ENCODE peak calls at places on chromosomes 4 and X, in eight cellular contexts. U is sigmoid colon, W is suprapubic skin, P is tibial nerve, F is GM12878, I is A549, M is ovary, G is H1. J is an unnamed sample. For H3K4me1, the result is how much of the 10 kb centered on the place peaks cover.

GRCh38 chrX:107102980-107103379 is 15.6 kb downstream of the RBM41 start:
- DNase-seq in I (peak), M (no peak), P (no peak), G (no peak), F (no peak), U (no peak), W (no peak), J (no peak)

GRCh38 chr4:2357821-2358745 is 60.4 kb downstream of the ZFYVE28 start:
- DNase-seq in F (no peak), W (no peak), U (peak), I (no peak), P (no peak), G (no peak), M (peak), J (peak)

GRCh38 chrX:52424658-52425057 is 55.8 kb downstream of the XAGE2 start:
- DNase-seq in F (no peak), W (no peak), I (peak), P (no peak), M (no peak), G (no peak), U (no peak), J (no peak)

GRCh38 chrX:53071064-53071463 is 11.1 kb upstream of the TSPYL2 start:
- DNase-seq in F (no peak), I (no peak), M (no peak), W (peak), G (no peak), U (peak), P (no peak), J (no peak)

GRCh38 chrX:23788521-23788920 is 5.5 kb downstream of the SAT1 start:
- DNase-seq in W (no peak), M (no peak), F (no peak), U (no peak), G (no peak), P (no peak), I (peak), J (no peak)

GRCh38 chrX:19680580-19680979 is 165.3 kb upstream of the MAP3K15 start:
- DNase-seq in U (no peak), G (no peak), M (no peak), I (no peak), W (no peak), P (no peak), F (no peak), J (peak)

GRCh38 chrX:100748133-100748532 is 16.2 kb upstream of the SYTL4 start:
- DNase-seq in W (no peak), U (no peak), M (no peak), F (no peak), P (no peak), I (peak), G (no peak), J (no peak)

GRCh38 chr4:56681158-56681848 is at the start of gene HOPX:
- DNase-seq in F (peak), G (no peak), W (no peak), I (no peak), M (no peak), P (no peak), U (no peak), J (peak)

GRCh38 chrX:65690057-65690855 is 22.8 kb downstream of the MSN start:
- DNase-seq in U (peak), M (no peak), G (no peak), P (no peak), F (no peak), W (no peak), I (no peak), J (no peak)

GRCh38 chrX:118520206-118520857 is 24.7 kb downstream of the DOCK11 start:
- DNase-seq in M (no peak), U (no peak), I (no peak), F (no peak), P (no peak), W (no peak), G (no peak), J (no peak)

GRCh38 chr4:65538571-65538970 is 131.7 kb downstream of the EPHA5 start:
- DNase-seq in F (no peak), G (no peak), M (no peak), P (no peak), U (no peak), W (no peak), I (peak), J (no peak)

GRCh38 chr4:183906486-183906735 is 1.3 kb downstream of the STOX2 start:
- DNase-seq in W (no peak), M (no peak), U (no peak), P (no peak), F (no peak), G (no peak), I (no peak), J (no peak)

GRCh38 chrX:120485562-120486520 is 16.7 kb upstream of the LAMP2 start:
- DNase-seq in I (peak), G (peak), P (peak), U (peak), F (peak), M (peak), W (peak), J (peak)

GRCh38 chr4:165584916-165585315 is 206.1 kb downstream of the CPE start:
- DNase-seq in I (no peak), P (no peak), M (no peak), W (no peak), G (no peak), U (no peak), F (no peak), J (no peak)

DNA sequence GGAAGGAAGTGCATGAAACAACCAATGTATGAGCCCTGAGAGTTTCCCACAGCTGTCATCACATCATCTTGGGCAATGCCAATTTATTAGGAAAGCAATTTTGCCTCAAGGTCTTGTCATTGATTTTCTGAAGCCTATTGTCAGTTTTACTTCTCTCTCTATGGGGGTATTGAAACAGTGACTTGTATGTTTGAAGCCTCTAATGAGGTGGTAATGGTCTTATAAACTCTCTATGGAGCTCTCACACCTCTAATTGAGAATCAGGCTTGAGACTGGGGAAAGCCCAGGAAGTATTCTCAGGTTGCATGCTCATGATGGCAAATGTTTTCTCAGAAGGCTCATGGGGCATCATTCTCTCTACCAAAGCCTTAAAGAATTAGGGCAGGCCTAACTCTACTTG is 308.2 kb upstream of the EMCN start:
- DNase-seq in I (no peak), P (no peak), G (no peak), M (no peak), U (no peak), W (no peak), F (peak), J (no peak)
- H3K4me1 ChIP-seq in I (under half), P (under half), G (under half), M (under half), U (under half), W (under half), F (under half), J (under half)

GRCh38 chr4:185265942-185266341 is 56.5 kb downstream of the SNX25 start:
- DNase-seq in P (no peak), F (peak), U (no peak), W (no peak), G (no peak), I (no peak), M (no peak), J (no peak)

GRCh38 chr4:185259719-185260118 is 50.3 kb downstream of the SNX25 start:
- DNase-seq in M (no peak), W (no peak), I (no peak), F (no peak), U (no peak), G (no peak), P (no peak), J (no peak)

GRCh38 chr4:185261971-185262370 is 52.6 kb downstream of the SNX25 start:
- DNase-seq in U (no peak), M (no peak), F (no peak), I (no peak), G (no peak), W (no peak), P (no peak), J (no peak)

GRCh38 chr4:185257694-185258093 is 48.3 kb downstream of the SNX25 start:
- DNase-seq in F (no peak), P (no peak), I (no peak), M (no peak), W (no peak), U (no peak), G (no peak), J (no peak)

DNA sequence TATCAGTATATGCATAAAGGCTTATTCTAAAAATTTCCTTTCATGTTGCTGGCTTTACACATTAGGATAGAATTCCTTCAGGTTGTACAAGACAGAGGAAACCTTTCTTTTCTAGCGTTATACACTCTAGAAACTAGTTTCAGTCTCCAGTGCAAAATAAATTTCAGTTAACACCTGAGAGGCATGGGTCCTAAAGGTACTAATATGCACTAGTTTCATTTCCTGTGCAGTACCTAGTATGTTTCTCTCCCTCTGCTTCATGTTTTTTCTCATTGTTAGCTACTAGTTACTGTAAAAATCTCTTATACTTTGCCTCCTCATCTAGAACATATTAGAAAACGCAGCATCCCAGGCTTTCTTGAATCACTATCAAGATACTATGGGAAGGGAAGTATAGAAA is 54.0 kb downstream of the SNX25 start:
- DNase-seq in U (no peak), M (no peak), G (no peak), W (no peak), I (no peak), F (no peak), P (no peak), J (no peak)
- H3K4me3 ChIP-seq in U (no peak), M (no peak), G (no peak), W (no peak), I (no peak), F (no peak), P (no peak), J (no peak)

GRCh38 chrX:7318661-7319060 is 170.7 kb upstream of the PUDP start:
- DNase-seq in W (no peak), U (no peak), M (no peak), F (no peak), P (no peak), G (no peak), I (peak), J (no peak)

GRCh38 chrX:7316887-7317286 is 168.9 kb upstream of the PUDP start:
- DNase-seq in F (no peak), U (no peak), G (no peak), I (no peak), M (no peak), P (no peak), W (no peak), J (no peak)

GRCh38 chrX:7314425-7314824 is 166.5 kb upstream of the PUDP start:
- DNase-seq in P (no peak), F (no peak), W (no peak), M (no peak), G (no peak), I (no peak), U (no peak), J (no peak)

GRCh38 chrX:7318246-7318645 is 170.3 kb upstream of the PUDP start:
- DNase-seq in W (no peak), I (no peak), G (no peak), U (no peak), F (no peak), P (no peak), M (no peak), J (no peak)

GRCh38 chrX:7316280-7316679 is 168.3 kb upstream of the PUDP start:
- DNase-seq in M (no peak), U (no peak), P (no peak), W (no peak), I (no peak), G (no peak), F (no peak), J (no peak)
- TF ChIP-seq EP300 in M (no peak), U (no peak), P (no peak), W (no peak), I (no peak), G (no peak), F (no peak), J (no peak)

DNA sequence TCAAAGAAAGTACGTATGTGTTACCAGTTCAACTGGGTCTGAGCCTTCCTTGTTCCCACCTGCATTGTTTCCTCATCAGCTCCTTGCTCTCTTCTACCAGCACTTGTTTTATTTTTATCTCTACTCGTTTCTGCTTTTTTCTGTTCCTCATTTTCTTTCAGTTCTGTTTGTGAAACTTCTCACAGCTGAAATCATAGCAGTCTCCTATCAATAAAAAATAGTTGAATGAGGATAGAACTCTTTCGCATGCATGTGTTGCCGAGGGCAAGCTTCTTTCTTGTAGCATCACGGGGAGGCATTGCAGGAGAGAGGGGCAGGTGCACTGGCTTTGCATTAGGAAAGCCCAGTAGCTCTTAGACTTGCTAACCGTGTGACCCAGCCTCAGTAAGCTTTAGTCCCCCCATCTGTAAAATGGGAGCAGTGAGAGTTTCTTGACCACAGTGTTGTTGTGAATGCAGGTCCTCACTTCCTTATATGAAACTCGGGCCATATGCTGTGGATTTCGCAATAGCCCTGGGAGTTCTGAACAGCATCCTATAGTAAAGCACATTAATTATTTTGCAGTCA is 24.7 kb downstream of the OFD1 start:
- DNase-seq in G (no peak), M (no peak), I (no peak), U (no peak), F (peak), P (no peak), W (no peak), J (no peak)
- H3K4me1 ChIP-seq in G (under half), M (under half), I (under half), U (under half), F (under half), P (under half), W (under half), J (under half)

GRCh38 chr4:94208268-94208667 is 603 bp downstream of the SMARCAD1 start:
- DNase-seq in F (no peak), G (no peak), I (no peak), M (no peak), U (no peak), W (no peak), P (no peak), J (no peak)

GRCh38 chr4:94207469-94208224 is at the start of gene SMARCAD1:
- DNase-seq in F (peak), M (peak), I (peak), W (peak), G (peak), P (peak), U (peak), J (peak)

GRCh38 chr4:94214703-94215360 is 7.2 kb downstream of the SMARCAD1 start:
- DNase-seq in U (no peak), W (no peak), P (no peak), M (no peak), G (no peak), F (no peak), I (no peak), J (no peak)

GRCh38 chr4:94208918-94209317 is 1.3 kb downstream of the SMARCAD1 start:
- DNase-seq in W (no peak), I (no peak), P (no peak), G (no peak), F (no peak), U (no peak), M (no peak), J (no peak)
- H3K4me3 ChIP-seq in W (peak), I (peak), P (no peak), G (peak), F (peak), U (peak), M (no peak), J (no peak)

DNA sequence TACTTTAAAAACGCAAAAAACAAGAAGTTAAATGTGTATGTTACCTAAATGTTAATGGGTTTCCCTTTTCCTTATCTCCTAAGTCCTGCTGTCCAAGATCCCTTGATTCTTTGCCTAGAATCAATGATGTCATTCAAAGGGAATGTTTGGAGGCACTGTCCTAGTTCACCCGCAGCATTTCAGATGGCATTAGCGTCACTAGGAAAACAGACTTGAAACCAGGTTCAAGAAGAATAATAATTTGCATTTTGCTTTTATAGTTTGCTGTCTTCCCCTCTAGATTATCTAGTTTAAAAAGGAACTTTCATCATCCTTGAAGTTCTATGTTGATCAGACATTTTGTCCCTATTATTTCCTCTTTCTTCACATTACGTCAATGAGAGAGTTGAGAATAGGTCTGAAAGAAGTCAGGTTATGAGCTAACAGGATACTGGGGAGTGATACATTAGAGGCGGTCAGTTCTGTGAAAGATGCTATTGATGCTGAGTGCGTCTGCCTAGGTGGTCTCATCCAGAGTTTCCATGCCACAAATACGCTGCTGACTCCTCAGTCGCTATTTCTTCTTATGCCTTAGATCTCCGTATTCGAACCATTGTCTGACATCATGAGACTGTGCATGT is 234.1 kb upstream of the PGRMC2 start:
- DNase-seq in P (no peak), G (no peak), I (peak), U (no peak), F (no peak), M (no peak), W (no peak), J (no peak)
- TF ChIP-seq EP300 in P (no peak), G (no peak), I (no peak), U (no peak), F (no peak), M (no peak), W (no peak), J (no peak)

GRCh38 chr4:169652535-169652934 is 32.2 kb downstream of the CLCN3 start:
- DNase-seq in W (no peak), U (no peak), F (no peak), P (no peak), G (no peak), I (no peak), M (no peak), J (no peak)
- H3K4me1 ChIP-seq in W (under half), U (under half), F (under half), P (under half), G (under half), I (under half), M (under half), J (under half)

GRCh38 chr4:126986005-126986404 is 646.8 kb upstream of the INTU start:
- DNase-seq in G (no peak), W (no peak), U (no peak), I (no peak), P (no peak), M (no peak), F (no peak), J (no peak)
- H3K4me3 ChIP-seq in G (no peak), W (no peak), U (no peak), I (no peak), P (no peak), M (no peak), F (no peak), J (no peak)

J was measured in transverse colon.